ENCODE peak calls at places on chromosomes 3 and 15, in five cellular contexts. One of them, this sample, is unnamed.

GRCh38 chr3:103166890-103167289 is 732.1 kb downstream of the ZPLD1 start:
- DNase-seq in AG09309: no peak
- DNase-seq in NCI-H510A treated with DMSO at 0.1 percent for 48 hours: no peak
- DNase-seq in ecto neural progenitor cell: no peak
- DNase-seq in ELR: no peak
- DNase-seq in this sample: no peak

GRCh38 chr3:139269984-139270383 is 73.8 kb upstream of the MRPS22 start:
- DNase-seq in AG09309: no peak
- DNase-seq in NCI-H510A treated with DMSO at 0.1 percent for 48 hours: no peak
- DNase-seq in ecto neural progenitor cell: no peak
- DNase-seq in ELR: no peak
- DNase-seq in this sample: no peak

GRCh38 chr15:89110060-89110459 is 21.8 kb downstream of the ABHD2 start:
- DNase-seq in AG09309: no peak
- DNase-seq in NCI-H510A treated with DMSO at 0.1 percent for 48 hours: no peak
- DNase-seq in ecto neural progenitor cell: no peak
- DNase-seq in ELR: no peak
- DNase-seq in this sample: no peak

GRCh38 chr3:49607105-49607591 is 52.9 kb downstream of the BSN start:
- DNase-seq in AG09309: no peak
- DNase-seq in NCI-H510A treated with DMSO at 0.1 percent for 48 hours: no peak
- DNase-seq in ecto neural progenitor cell: no peak
- DNase-seq in ELR: peak
- DNase-seq in this sample: no peak

GRCh38 chr15:88718731-88719130 is 79.9 kb downstream of the ISG20 start:
- DNase-seq in AG09309: no peak
- DNase-seq in NCI-H510A treated with DMSO at 0.1 percent for 48 hours: no peak
- DNase-seq in ecto neural progenitor cell: no peak
- DNase-seq in ELR: no peak
- DNase-seq in this sample: no peak

GRCh38 chr15:84725001-84725491 is 9.1 kb upstream of the SEC11A start:
- DNase-seq in AG09309: no peak
- DNase-seq in NCI-H510A treated with DMSO at 0.1 percent for 48 hours: no peak
- DNase-seq in ecto neural progenitor cell: no peak
- DNase-seq in ELR: peak
- DNase-seq in this sample: peak

GRCh38 chr15:23497710-23498111 is 50.7 kb upstream of the GOLGA6L2 start:
- DNase-seq in AG09309: no peak
- DNase-seq in NCI-H510A treated with DMSO at 0.1 percent for 48 hours: no peak
- DNase-seq in ecto neural progenitor cell: no peak
- DNase-seq in ELR: peak
- DNase-seq in this sample: peak

GRCh38 chr15:41512512-41513281 is 930 bp downstream of the LTK start:
- DNase-seq in AG09309: no peak
- DNase-seq in NCI-H510A treated with DMSO at 0.1 percent for 48 hours: no peak
- DNase-seq in ecto neural progenitor cell: peak
- DNase-seq in ELR: peak
- DNase-seq in this sample: no peak

GRCh38 chr3:23459915-23460546 is 256.9 kb downstream of the UBE2E2 start:
- DNase-seq in AG09309: no peak
- DNase-seq in NCI-H510A treated with DMSO at 0.1 percent for 48 hours: no peak
- DNase-seq in ecto neural progenitor cell: no peak
- DNase-seq in ELR: no peak
- DNase-seq in this sample: no peak